ENCODE peak calls at places on chromosomes 3 and 15, in seven cellular contexts. A is neuronal stem cell, B is colonic mucosa, H is IMR-90, K is endothelial cell of umbilical vein, X is GM23248, D is endodermal cell. F is an unnamed sample. For H3K9me3 and H3K4me1, the result is how much of the 10 kb centered on the place peaks cover.

GRCh38 chr3:125478321-125478720 is 41.7 kb downstream of the SNX4 start:
- DNase-seq in X (peak), A (no peak), K (no peak), D (no peak), B (no peak), H (peak), F (no peak)

GRCh38 chr3:123025642-123026521 is 1.7 kb downstream of the SEMA5B start:
- DNase-seq in X (no peak), K (no peak), H (no peak), A (peak), B (no peak), D (peak), F (no peak)

GRCh38 chr3:17431004-17431403 is 311.4 kb downstream of the TBC1D5 start:
- DNase-seq in X (peak), A (no peak), H (peak), K (peak), D (no peak), B (no peak), F (peak)

GRCh38 chr3:11558002-11558401 is 85.7 kb downstream of the VGLL4 start:
- DNase-seq in H (peak), A (no peak), D (peak), X (peak), K (peak), B (no peak), F (peak)

GRCh38 chr3:153552887-153553604 is 391.0 kb downstream of the RAP2B start:
- DNase-seq in D (no peak), A (no peak), B (no peak), X (no peak), K (peak), H (no peak), F (no peak)

GRCh38 chr15:22944651-22945050 is 35.5 kb downstream of the CYFIP1 start:
- DNase-seq in X (no peak), H (no peak), D (no peak), A (no peak), B (peak), K (no peak), F (peak)

GRCh38 chr3:88031543-88032148 is 27.2 kb downstream of the CGGBP1 start:
- DNase-seq in D (no peak), X (peak), A (no peak), B (no peak), H (peak), K (peak), F (peak)

GRCh38 chr3:141114816-141115458 is 63.8 kb downstream of the SPSB4 start:
- DNase-seq in H (no peak), A (no peak), K (no peak), B (no peak), D (peak), X (peak), F (no peak)

GRCh38 chr3:98556164-98557130 is 24.7 kb downstream of the GPR15 start:
- DNase-seq in K (no peak), X (peak), H (no peak), D (no peak), B (no peak), A (no peak), F (no peak)

GRCh38 chr3:123297627-123297899 is 95.8 kb downstream of the SEC22A start:
- DNase-seq in X (no peak), H (no peak), B (no peak), D (peak), A (no peak), K (no peak), F (no peak)

GRCh38 chr3:16723994-16724393 is 118.8 kb upstream of the DAZL start:
- DNase-seq in D (peak), X (peak), A (peak), H (peak), K (no peak), B (no peak), F (peak)

GRCh38 chr15:41564286-41564959 is 5.4 kb downstream of the TYRO3 start:
- DNase-seq in X (no peak), K (no peak), A (peak), D (peak), B (no peak), H (no peak), F (no peak)

GRCh38 chr15:62068787-62069170 is 2.0 kb downstream of the C2CD4A start:
- DNase-seq in B (no peak), H (no peak), K (no peak), X (peak), A (no peak), D (no peak), F (peak)

GRCh38 chr3:143972495-143973351 is 1.1 kb downstream of the DIPK2A start:
- DNase-seq in X (peak), D (peak), K (peak), B (peak), A (peak), H (peak), F (peak)

GRCh38 chr15:27844018-27844666 is 255.0 kb downstream of the OCA2 start:
- DNase-seq in D (no peak), X (peak), B (no peak), A (no peak), K (no peak), H (peak), F (peak)

GRCh38 chr3:175818811-175819464 is 959.8 kb downstream of the NAALADL2 start:
- DNase-seq in H (no peak), D (no peak), B (no peak), A (no peak), X (peak), K (no peak), F (peak)
- H3K9me3 ChIP-seq in H (under half), D (half or more), B (under half), A (under half), X (under half), K (under half), F (under half)

GRCh38 chr15:66741646-66742045 is 39.6 kb downstream of the SMAD6 start:
- DNase-seq in K (no peak), X (no peak), D (no peak), A (no peak), H (no peak), B (no peak), F (no peak)
- H3K4me1 ChIP-seq in K (under half), X (under half), D (under half), A (under half), H (under half), B (under half), F (under half)

DNA sequence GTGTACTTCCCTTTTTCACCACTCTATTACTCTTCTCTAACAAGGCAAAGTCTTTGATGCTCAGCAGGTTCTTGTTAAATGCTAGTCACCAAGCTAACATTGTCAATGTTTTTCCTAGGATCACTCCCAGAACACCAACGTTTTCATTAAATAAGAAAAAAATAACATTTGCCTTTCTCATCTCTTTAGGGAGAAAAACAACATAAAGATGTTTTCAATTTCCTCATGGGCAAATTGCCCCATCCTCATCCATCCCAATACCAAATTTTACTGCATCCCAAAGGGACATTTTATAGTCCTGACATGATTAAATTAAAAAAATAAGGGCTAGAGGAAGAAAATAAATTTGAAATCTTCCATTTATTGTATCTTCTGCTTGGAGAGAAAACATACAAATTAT is 106.5 kb downstream of the SUCNR1 start:
- DNase-seq in X (no peak), K (no peak), A (no peak), H (no peak), D (no peak), B (no peak), F (no peak)
- H3K9ac ChIP-seq in X (no peak), K (no peak), A (no peak), H (no peak), D (no peak), B (no peak), F (no peak)

GRCh38 chr3:120341658-120342346 is 7.4 kb downstream of the LRRC58 start:
- DNase-seq in B (no peak), X (no peak), H (no peak), A (peak), D (peak), K (no peak), F (no peak)

GRCh38 chr3:120338517-120338916 is 10.6 kb downstream of the LRRC58 start:
- DNase-seq in B (no peak), A (no peak), X (no peak), H (no peak), K (no peak), D (no peak), F (no peak)

GRCh38 chr3:120344349-120344748 is 4.8 kb downstream of the LRRC58 start:
- DNase-seq in B (no peak), X (peak), A (no peak), H (peak), D (no peak), K (no peak), F (no peak)

GRCh38 chr3:120339362-120339761 is 9.8 kb downstream of the LRRC58 start:
- DNase-seq in X (no peak), D (no peak), K (no peak), H (no peak), A (no peak), B (no peak), F (no peak)
- H3K9me3 ChIP-seq in X (under half), D (under half), K (under half), H (under half), A (under half), B (under half), F (under half)

GRCh38 chr3:155453512-155453911 is 160.0 kb upstream of the STRIT1 start:
- DNase-seq in A (no peak), X (no peak), H (no peak), K (no peak), B (no peak), D (no peak), F (no peak)
- H3K4me1 ChIP-seq in A (under half), X (under half), H (under half), K (under half), B (under half), D (under half), F (under half)

GRCh38 chr15:99322643-99323405 is 71.5 kb downstream of the LRRC28 start:
- DNase-seq in D (no peak), X (peak), H (peak), B (no peak), K (no peak), A (no peak), F (peak)
- H3K9ac ChIP-seq in D (no peak), X (peak), H (no peak), B (no peak), K (no peak), A (no peak), F (peak)

DNA sequence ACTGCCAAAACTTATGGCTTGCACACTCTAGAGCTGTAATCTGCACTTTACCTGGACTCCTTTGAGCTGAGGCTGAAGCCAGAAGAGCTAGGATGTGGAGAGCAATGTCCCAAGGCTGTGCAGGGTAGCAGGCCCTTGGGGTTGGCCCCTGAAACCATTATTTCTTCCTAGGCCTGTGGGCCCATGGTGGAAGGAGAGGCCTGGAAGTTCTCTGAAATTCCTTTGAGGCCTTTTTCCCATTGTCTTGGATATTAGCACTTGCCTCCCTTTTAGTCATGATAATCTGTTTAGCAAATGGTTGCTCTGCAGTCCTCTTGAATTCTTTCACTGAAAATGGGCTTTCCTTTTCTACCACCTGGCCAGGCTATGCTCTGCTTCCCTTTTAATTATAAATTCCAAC is 102.0 kb upstream of the SGO1 start:
- DNase-seq in A (no peak), X (no peak), K (no peak), D (peak), H (no peak), B (no peak), F (no peak)
- H3K9me3 ChIP-seq in A (under half), X (under half), K (under half), D (half or more), H (under half), B (under half), F (under half)

GRCh38 chr3:134367869-134368750 is 6.1 kb downstream of the AMOTL2 start:
- DNase-seq in A (no peak), B (peak), D (peak), K (no peak), H (no peak), X (peak), F (no peak)
- H3K4me1 ChIP-seq in A (half or more), B (under half), D (half or more), K (half or more), H (half or more), X (half or more), F (half or more)

GRCh38 chr15:75361361-75361988 is 6.9 kb downstream of the MAN2C1 start:
- DNase-seq in K (no peak), B (no peak), D (no peak), X (no peak), A (no peak), H (no peak), F (no peak)
- H3K9ac ChIP-seq in K (no peak), B (no peak), D (no peak), X (no peak), A (no peak), H (no peak), F (no peak)

GRCh38 chr15:20386198-20386597 is 155.4 kb downstream of the GOLGA6L6 start:
- DNase-seq in B (no peak), D (no peak), H (no peak), A (no peak), K (no peak), X (no peak), F (no peak)
- H3K9me3 ChIP-seq in B (under half), D (half or more), H (under half), A (under half), K (under half), X (under half), F (under half)

F was measured in mammary epithelial cell.